ENCODE peak calls at places on chromosomes 3 and 15, in eight cellular contexts. N, O, V, L, X, D, P and K are unnamed samples.
A peak's percentile ranks its signal among the peaks of the same experiment; 100 is the strongest.

GRCh38 chr3:186931487-186932280 is 1.4 kb downstream of the ST6GAL1 start:
- DNase-seq in P (peak; percentile 47), X (no peak), D (peak; percentile 60), N (no peak), L (no peak), O (peak; percentile 72), V (peak; percentile 63), K (no peak)

GRCh38 chr15:55357774-55358173 is 38.8 kb downstream of the PIGB start:
- DNase-seq in V (peak; percentile 82), O (no peak), L (no peak), P (no peak), N (no peak), X (no peak), D (no peak), K (no peak)

GRCh38 chr3:131033480-131034080 is 6.9 kb downstream of the NEK11 start:
- DNase-seq in O (no peak), X (peak; percentile 40), L (no peak), D (no peak), V (peak; percentile 55), N (no peak), P (no peak), K (peak; percentile 46)

GRCh38 chr15:49370782-49371181 is 52.3 kb upstream of the FGF7 start:
- DNase-seq in D (no peak), X (peak; percentile 23), L (no peak), V (peak; percentile 39), N (no peak), P (no peak), O (no peak), K (no peak)

GRCh38 chr15:75666823-75667501 is 19.2 kb downstream of the SNX33 start:
- DNase-seq in O (peak; percentile 65), N (no peak), D (no peak), V (peak; percentile 100), L (no peak), X (peak; percentile 96), P (peak; percentile 60), K (peak; percentile 47)

GRCh38 chr3:109729111-109729510 is 391.8 kb upstream of the DPPA4 start:
- DNase-seq in X (no peak), L (no peak), O (no peak), P (no peak), D (no peak), N (no peak), V (peak; percentile 7), K (no peak)

GRCh38 chr3:11206953-11207352 is 52.7 kb downstream of the HRH1 start:
- DNase-seq in D (no peak), O (no peak), V (no peak), P (no peak), N (no peak), X (no peak), L (no peak), K (no peak)

GRCh38 chr3:124078978-124079911 is 87.3 kb upstream of the ROPN1 start:
- DNase-seq in L (no peak), P (peak; percentile 23), D (no peak), V (peak; percentile 50), N (no peak), X (peak; percentile 35), O (no peak), K (no peak)

GRCh38 chr3:14344351-14344750 is 58.1 kb upstream of the SLC6A6 start:
- DNase-seq in D (no peak), N (no peak), V (no peak), P (no peak), L (no peak), O (no peak), X (no peak), K (no peak)

GRCh38 chr3:15315003-15315402 is 17.4 kb downstream of the SH3BP5 start:
- DNase-seq in D (no peak), P (no peak), N (no peak), L (no peak), O (no peak), X (no peak), V (no peak), K (no peak)

GRCh38 chr3:55484191-55484644 is 2.9 kb downstream of the WNT5A start:
- DNase-seq in L (peak; percentile 53), X (no peak), O (no peak), D (peak; percentile 70), N (no peak), P (no peak), V (no peak), K (no peak)

GRCh38 chr3:133870822-133871221 is 24.9 kb downstream of the RAB6B start:
- DNase-seq in L (no peak), V (no peak), O (no peak), P (no peak), X (no peak), N (no peak), D (no peak), K (no peak)

GRCh38 chr15:62253294-62253693 is 88.2 kb upstream of the C2CD4B start:
- DNase-seq in X (peak; percentile 23), N (no peak), O (no peak), L (no peak), V (no peak), P (no peak), D (no peak), K (no peak)

GRCh38 chr3:50512131-50512530 is 8.7 kb upstream of the CACNA2D2 start:
- DNase-seq in O (no peak), P (no peak), V (no peak), L (no peak), X (no peak), N (no peak), D (no peak), K (no peak)

GRCh38 chr15:29933043-29933442 is 110.8 kb upstream of the TJP1 start:
- DNase-seq in P (no peak), V (no peak), O (no peak), D (no peak), N (no peak), X (peak; percentile 61), L (no peak), K (no peak)

GRCh38 chr3:46646700-46647099 is 34.4 kb downstream of the FAM240A start:
- DNase-seq in L (no peak), X (no peak), D (peak; percentile 37), N (no peak), V (peak; percentile 89), P (no peak), O (no peak), K (no peak)

GRCh38 chr15:65263313-65263712 is 23.4 kb downstream of the PARP16 start:
- DNase-seq in N (no peak), V (peak; percentile 52), O (no peak), D (no peak), X (no peak), L (no peak), P (no peak), K (no peak)

DNA sequence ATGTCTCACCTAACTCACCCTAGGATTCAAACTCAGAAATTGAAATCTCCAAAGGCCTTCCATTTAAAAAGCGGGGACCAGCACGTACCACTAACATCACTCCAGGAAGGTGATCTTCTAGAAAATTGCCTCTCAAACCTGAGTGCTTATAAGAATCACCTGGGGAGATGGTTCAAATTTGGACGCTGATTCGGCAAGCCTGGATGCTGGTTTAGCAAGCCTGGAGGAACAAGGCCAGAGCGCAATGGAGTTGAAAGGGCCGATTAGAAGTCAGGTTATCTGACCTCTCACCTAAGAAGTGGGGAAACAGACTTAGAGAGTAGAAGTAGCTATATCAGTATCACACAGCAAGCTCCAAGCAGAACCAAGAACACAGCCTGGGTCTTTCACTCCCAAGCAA is 68.2 kb downstream of the SSUH2 start:
- DNase-seq in O (no peak), L (no peak), P (no peak), X (no peak), N (no peak), V (no peak), D (no peak), K (no peak)
- H3K27ac ChIP-seq in O (no peak overlapping the region), L (no peak overlapping the region), P (no peak overlapping the region), X (no peak overlapping the region), N (no peak overlapping the region), V (peak overlapping the region; percentile 96), D (no peak overlapping the region), K (no peak overlapping the region)

DNA sequence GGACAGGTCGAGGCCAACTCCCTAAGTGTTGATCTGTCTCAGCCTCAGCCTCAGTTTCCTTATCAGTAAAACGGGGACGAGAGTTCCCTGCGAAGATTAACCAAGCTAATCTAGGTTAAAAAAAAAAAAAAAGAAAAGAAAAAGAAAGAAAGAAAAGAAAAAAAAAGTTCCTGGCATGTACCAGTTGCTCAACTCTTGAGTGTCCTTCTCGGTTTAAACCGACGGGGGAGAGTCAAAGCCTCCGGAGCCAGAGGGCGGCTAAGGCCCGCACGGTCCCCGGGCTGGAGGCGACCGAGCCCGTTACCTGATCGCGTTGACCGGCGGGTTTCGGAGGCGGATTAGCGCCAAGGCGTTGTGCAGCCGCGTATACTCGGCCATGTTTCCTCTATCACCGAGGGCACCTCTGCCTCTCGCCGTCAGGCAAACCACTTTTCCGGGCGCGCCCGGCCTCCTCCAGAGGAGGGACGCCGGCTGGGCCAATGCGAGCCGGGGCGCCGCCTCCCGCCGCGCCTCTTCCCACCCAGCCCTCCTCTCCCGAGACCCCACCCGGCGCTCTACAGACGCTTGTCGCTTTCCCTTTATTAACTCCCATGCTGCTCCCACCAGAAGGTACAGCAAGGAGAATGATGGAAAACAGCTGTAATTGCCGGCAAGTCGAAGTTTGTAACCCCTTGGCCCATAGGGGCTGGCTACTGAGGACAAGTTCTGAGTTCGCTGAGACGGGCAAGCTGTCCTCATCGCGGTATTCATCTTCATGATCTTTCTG is at the start of gene EHHADH:
- DNase-seq in P (peak; percentile 52), N (no peak), V (peak; percentile 44), O (peak; percentile 83), D (peak; percentile 61), L (peak; percentile 58), X (peak; percentile 61), K (peak; percentile 39)
- TF ChIP-seq POLR2A in P (no peak), N (peak; percentile 91), V (peak; percentile 39), O (no peak), D (no peak), L (no peak), X (peak; percentile 78), K (no peak)

DNA sequence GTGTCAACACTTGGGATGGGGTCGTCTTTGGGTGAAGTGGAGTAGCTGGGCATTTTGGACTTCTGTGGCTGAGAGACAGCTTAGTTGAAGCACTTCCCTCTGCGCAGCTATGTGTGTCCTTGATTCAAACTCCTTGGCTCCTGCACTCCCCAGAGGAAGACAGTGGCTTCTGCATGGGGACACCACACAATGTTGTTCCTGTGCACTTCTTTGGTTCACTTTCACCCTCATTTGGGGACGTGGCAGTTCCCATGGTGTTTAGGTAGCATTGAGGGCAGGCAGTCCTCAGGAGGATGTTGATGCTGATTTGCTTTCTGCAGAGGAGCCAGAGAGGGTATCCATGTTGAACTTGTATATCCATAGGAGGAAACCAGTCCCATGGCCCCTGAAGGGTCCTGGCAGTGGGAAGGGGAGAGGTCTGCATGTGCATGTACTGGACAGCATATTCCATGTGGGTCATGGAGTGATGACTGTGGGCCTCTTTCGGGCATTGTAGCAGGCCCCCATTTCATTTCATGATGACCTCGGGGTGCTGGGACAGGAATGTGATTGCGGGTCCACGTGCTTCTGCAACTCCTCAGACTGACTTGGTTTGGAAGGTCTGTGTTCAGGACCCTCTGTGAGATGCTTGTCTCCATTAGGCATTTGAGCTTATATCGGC is 135.4 kb downstream of the SNRPN start:
- DNase-seq in D (no peak), P (no peak), V (no peak), N (no peak), X (no peak), L (no peak), O (no peak), K (no peak)
- H3K9me3 ChIP-seq in D (peaks cover 28% of the 10 kb centered on the region), P (peaks cover 91% of the 10 kb centered on the region), V (peaks cover 62% of the 10 kb centered on the region), N (peaks cover 8% of the 10 kb centered on the region), X (peaks cover 2% of the 10 kb centered on the region), L (peaks cover 6% of the 10 kb centered on the region), O (peaks cover 99% of the 10 kb centered on the region), K (no peaks in the 10 kb centered on the region)

DNA sequence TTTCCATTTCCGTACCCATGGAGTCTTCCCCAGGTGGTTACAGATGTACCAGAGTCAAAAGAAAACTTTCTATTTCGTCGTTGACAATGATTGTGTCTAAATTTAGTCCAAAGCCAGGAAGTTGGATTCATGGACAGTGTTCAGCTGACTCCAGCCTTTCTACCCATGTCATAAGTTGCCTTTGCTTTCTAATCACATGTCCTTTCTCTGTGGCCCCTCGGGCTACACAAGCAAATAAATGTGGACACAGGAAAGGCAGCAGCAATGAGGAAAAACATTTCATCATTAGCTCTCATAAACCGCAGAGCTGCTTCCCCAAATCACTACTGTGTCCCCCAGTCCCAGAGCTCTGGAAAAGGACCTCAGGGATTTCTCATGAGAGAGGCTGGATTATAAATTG is 82.0 kb downstream of the USF3 start:
- DNase-seq in L (no peak), V (no peak), O (no peak), N (no peak), P (peak; percentile 33), X (no peak), D (no peak), K (peak; percentile 15)
- H3K27ac ChIP-seq in L (no peak overlapping the region), V (no peak overlapping the region), O (no peak overlapping the region), N (no peak overlapping the region), P (peak overlapping the region; percentile 69), X (no peak overlapping the region), D (no peak overlapping the region), K (no peak overlapping the region)